ENCODE peak calls at places on chromosomes 6 and 20, in seven cellular contexts. L is HCT116, K is PC-9, O is SK-N-SH, R is Karpas-422, Q is GM23248, J is hepatocyte. C is an unnamed sample. For H3K9me2, the result is how much of the 10 kb centered on the place peaks cover.

GRCh38 chr6:63792846-63793245 is 157.2 kb downstream of the PHF3 start:
- DNase-seq in R (no peak), L (no peak), K (no peak), O (no peak), J (peak), Q (no peak), C (no peak)

GRCh38 chr20:535958-536357 is 7.6 kb downstream of the CSNK2A1 start:
- DNase-seq in J (peak), K (peak), Q (no peak), R (no peak), L (no peak), O (no peak), C (no peak)

GRCh38 chr20:40868568-40869223 is 159.9 kb upstream of the TOP1 start:
- DNase-seq in K (no peak), J (peak), Q (peak), L (no peak), O (no peak), R (no peak), C (no peak)

GRCh38 chr20:45095753-45096371 is 5.1 kb downstream of the KCNS1 start:
- DNase-seq in R (peak), O (peak), J (peak), K (peak), Q (peak), L (peak), C (peak)

GRCh38 chr6:133955582-133956412 is 2.8 kb downstream of the TBPL1 start:
- DNase-seq in R (no peak), K (no peak), Q (no peak), J (no peak), L (no peak), O (no peak), C (no peak)

GRCh38 chr20:60138263-60139127 is 180.3 kb downstream of the CDH26 start:
- DNase-seq in L (no peak), J (no peak), K (no peak), Q (peak), R (no peak), O (no peak), C (no peak)

GRCh38 chr6:131041814-131042213 is 21.2 kb downstream of the EPB41L2 start:
- DNase-seq in L (no peak), K (no peak), O (no peak), J (no peak), Q (peak), R (no peak), C (no peak)

GRCh38 chr20:14712302-14712739 is 374.9 kb upstream of the FLRT3 start:
- DNase-seq in Q (peak), K (peak), O (no peak), L (no peak), R (no peak), J (peak), C (peak)

GRCh38 chr6:101226677-101227135 is 166.8 kb upstream of the GRIK2 start:
- DNase-seq in L (peak), O (no peak), Q (peak), K (peak), R (peak), J (peak), C (peak)

GRCh38 chr6:152127429-152128165 is 320.1 kb downstream of the ESR1 start:
- DNase-seq in Q (peak), J (no peak), R (no peak), K (no peak), O (no peak), L (no peak), C (peak)
- H3K27ac ChIP-seq in Q (no peak), J (no peak), R (no peak), K (no peak), O (no peak), L (no peak), C (no peak)

DNA sequence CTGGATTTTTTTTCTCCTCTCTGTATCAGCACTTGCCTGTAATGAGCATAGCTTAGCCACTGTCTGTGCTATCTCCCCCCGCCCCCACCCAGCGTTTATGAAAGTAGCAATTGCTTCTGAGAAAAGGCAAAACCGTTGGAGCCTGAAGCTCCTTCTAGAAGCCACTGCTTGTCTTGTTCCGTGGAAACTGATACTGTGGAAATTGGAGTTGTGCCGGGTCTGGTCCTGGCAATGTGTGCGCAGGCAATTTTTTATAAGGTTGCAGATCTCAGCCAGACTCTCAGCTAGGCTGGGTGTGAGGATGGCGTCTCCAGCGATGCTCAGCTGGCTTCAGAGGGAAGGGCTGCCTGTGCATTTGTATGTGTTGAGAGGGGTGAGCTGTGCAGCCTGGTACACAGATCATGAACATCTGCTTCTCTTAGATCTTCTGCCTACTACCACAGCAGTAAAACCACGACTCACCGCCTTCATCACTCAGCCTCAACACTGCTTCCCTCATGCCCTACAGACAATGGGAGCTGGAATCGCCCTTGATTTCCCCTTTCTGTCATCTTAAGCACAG is 72.4 kb upstream of the GTSF1L start:
- DNase-seq in J (peak), R (no peak), Q (peak), O (peak), K (no peak), L (no peak), C (peak)
- H3K4me3 ChIP-seq in J (no peak), R (no peak), Q (no peak), O (no peak), K (no peak), L (no peak), C (no peak)

GRCh38 chr6:140071115-140071514 is 696.7 kb upstream of the CITED2 start:
- DNase-seq in K (peak), J (peak), O (peak), R (no peak), L (no peak), Q (peak), C (peak)

GRCh38 chr6:140069576-140069975 is 695.1 kb upstream of the CITED2 start:
- DNase-seq in R (no peak), L (no peak), O (no peak), J (no peak), Q (no peak), K (no peak), C (no peak)

GRCh38 chr6:140071601-140072062 is 697.2 kb upstream of the CITED2 start:
- DNase-seq in Q (peak), O (no peak), K (peak), L (no peak), J (no peak), R (no peak), C (peak)

GRCh38 chr6:140076078-140076477 is 701.6 kb upstream of the CITED2 start:
- DNase-seq in K (peak), Q (no peak), J (no peak), L (no peak), R (no peak), O (no peak), C (no peak)

DNA sequence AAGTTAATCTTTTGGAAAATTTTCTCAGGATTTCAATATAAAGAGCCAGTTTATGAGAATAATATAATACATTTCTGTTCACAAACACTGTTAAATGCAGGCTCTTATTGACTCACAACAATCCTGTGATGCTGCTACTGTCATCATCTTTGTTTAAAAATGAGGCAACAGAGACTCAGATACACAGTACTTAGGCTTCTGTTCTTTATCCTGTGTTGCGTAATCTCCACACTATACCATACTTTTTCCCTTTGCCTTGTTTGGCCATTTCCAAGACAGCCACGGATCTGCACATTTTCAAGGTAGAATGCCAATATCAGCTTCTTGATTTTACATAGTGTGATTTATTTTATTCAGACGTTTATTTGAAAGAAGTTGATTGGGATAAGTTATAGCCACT is 699.0 kb upstream of the CITED2 start:
- DNase-seq in K (no peak), J (peak), L (no peak), R (no peak), O (no peak), Q (peak), C (peak)
- H3K9me2 ChIP-seq in K (under half), J (under half), L (under half), R (under half), O (under half), Q (under half), C (under half)

GRCh38 chr6:169452869-169453186 is 199.2 kb upstream of the THBS2 start:
- DNase-seq in J (no peak), R (no peak), L (no peak), K (no peak), Q (no peak), O (no peak), C (no peak)

GRCh38 chr6:169451065-169451840 is 197.6 kb upstream of the THBS2 start:
- DNase-seq in O (no peak), K (no peak), Q (peak), L (no peak), R (no peak), J (no peak), C (no peak)

GRCh38 chr6:169449221-169449620 is 195.6 kb upstream of the THBS2 start:
- DNase-seq in Q (no peak), O (no peak), J (no peak), R (no peak), K (no peak), L (no peak), C (no peak)

GRCh38 chr6:169452117-169452868 is 198.6 kb upstream of the THBS2 start:
- DNase-seq in O (peak), K (peak), L (peak), J (no peak), R (no peak), Q (peak), C (no peak)

DNA sequence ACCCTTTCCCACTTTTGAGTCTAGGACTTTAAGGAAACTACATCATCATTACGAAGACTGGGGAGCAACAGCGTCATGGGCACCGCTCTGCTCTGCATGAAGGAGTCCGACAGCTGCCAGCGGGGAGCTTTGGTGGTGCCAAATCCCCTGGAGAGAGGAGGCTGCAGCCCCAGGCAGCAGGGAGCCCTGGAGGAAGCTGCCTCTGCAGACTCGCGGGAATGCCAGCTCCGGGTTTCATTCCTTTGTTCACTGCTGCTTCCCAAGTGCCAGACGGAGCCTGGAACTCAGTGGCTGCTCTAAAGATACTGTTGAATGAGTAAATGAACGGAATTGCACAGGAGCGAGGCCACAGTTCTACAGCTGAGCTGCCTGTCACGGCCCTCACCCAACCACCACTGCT is 196.5 kb upstream of the THBS2 start:
- DNase-seq in O (no peak), L (no peak), Q (peak), K (no peak), J (no peak), R (no peak), C (no peak)
- H3K27ac ChIP-seq in O (no peak), L (no peak), Q (no peak), K (no peak), J (no peak), R (no peak), C (no peak)

DNA sequence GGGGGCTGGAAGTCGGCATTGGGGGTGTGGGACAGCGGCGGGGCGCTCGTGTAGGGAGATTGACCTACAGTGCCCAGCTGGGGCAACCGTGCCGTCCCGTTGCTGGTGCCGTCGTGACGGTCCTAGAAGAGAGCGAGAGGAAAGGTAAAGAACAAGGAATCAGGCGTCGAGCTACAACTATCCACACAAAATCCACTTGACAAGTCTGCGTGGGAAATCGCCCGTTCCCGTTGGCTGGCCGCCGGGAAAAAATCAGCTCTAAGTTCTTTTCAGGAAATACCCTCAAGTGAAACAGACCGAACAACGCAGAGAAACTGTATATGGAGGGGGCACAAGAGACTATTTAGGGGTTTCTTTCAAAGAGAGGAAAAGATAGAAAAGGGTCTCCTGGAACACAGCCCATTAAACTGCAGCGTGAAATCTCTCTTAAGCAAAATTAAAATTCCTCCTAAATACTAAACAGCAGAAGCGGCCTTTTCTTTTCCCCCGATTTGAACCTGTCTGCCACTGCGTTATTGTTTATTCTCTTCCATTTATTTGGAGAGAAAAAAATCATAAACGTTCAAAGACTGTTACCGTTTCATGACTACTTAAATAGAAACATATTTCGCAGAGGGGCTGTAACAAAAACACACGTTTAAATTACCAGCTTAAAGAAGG is 4.5 kb downstream of the TFAP2A start:
- DNase-seq in O (no peak), K (no peak), L (no peak), J (no peak), R (no peak), Q (no peak), C (peak)
- H3K4me3 ChIP-seq in O (no peak), K (peak), L (no peak), J (peak), R (no peak), Q (peak), C (peak)